ENCODE peak calls at places on chromosomes 7 and 10, in seven cellular contexts. B is ascending aorta, D is fibroblast of lung, E is GM12878, K is left ventricle myocardium inferior, W is IMR-90, P is MM.1S. Y is an unnamed sample. For H3K4me1 and H3K27me3, the result is how much of the 10 kb centered on the place peaks cover.

GRCh38 chr7:141495057-141495456 is 56.2 kb upstream of the AGK start:
- DNase-seq in B (no peak), D (no peak), E (no peak), K (no peak), W (no peak), P (no peak), Y (no peak)

GRCh38 chr10:23742368-23742767 is 303.5 kb downstream of the OTUD1 start:
- DNase-seq in B (no peak), D (no peak), E (peak), K (no peak), W (no peak), P (peak), Y (no peak)

GRCh38 chr7:47681241-47681810 is 99.4 kb upstream of the TNS3 start:
- DNase-seq in B (no peak), D (peak), E (no peak), K (no peak), W (no peak), P (no peak), Y (no peak)

GRCh38 chr10:112243713-112244112 is 39.5 kb upstream of the TECTB start:
- DNase-seq in B (no peak), D (no peak), E (no peak), K (no peak), W (no peak), P (no peak), Y (no peak)

GRCh38 chr10:72058347-72058898 is 29.9 kb downstream of the SPOCK2 start:
- DNase-seq in B (no peak), D (no peak), E (no peak), K (no peak), W (no peak), P (no peak), Y (no peak)

GRCh38 chr10:49497358-49497757 is 41.6 kb downstream of the ERCC6 start:
- DNase-seq in B (no peak), D (no peak), E (no peak), K (no peak), W (no peak), P (no peak), Y (no peak)

GRCh38 chr7:51611937-51612336 is 295.3 kb upstream of the COBL start:
- DNase-seq in B (no peak), D (peak), E (no peak), K (no peak), W (no peak), P (no peak), Y (no peak)

GRCh38 chr7:82624337-82624736 is 180.8 kb upstream of the CACNA2D1 start:
- DNase-seq in B (no peak), D (peak), E (no peak), K (no peak), W (peak), P (no peak), Y (no peak)

GRCh38 chr10:78351283-78351682 is 317.6 kb downstream of the RPS24 start:
- DNase-seq in B (no peak), D (no peak), E (no peak), K (no peak), W (no peak), P (no peak), Y (no peak)

GRCh38 chr7:78510580-78511188 is 712.1 kb downstream of the PHTF2 start:
- DNase-seq in B (no peak), D (peak), E (no peak), K (no peak), W (peak), P (peak), Y (peak)

GRCh38 chr10:127408733-127409132 is 140.4 kb upstream of the NPS start:
- DNase-seq in B (no peak), D (no peak), E (no peak), K (no peak), W (peak), P (no peak), Y (no peak)

GRCh38 chr7:152313879-152314604 is 121.8 kb downstream of the KMT2C start:
- DNase-seq in B (no peak), D (peak), E (no peak), K (no peak), W (peak), P (no peak), Y (no peak)

GRCh38 chr10:3494131-3494878 is 290.7 kb downstream of the KLF6 start:
- DNase-seq in B (no peak), D (peak), E (no peak), K (no peak), W (peak), P (no peak), Y (no peak)

GRCh38 chr10:12484945-12485805 is 135.8 kb downstream of the CAMK1D start:
- DNase-seq in B (no peak), D (no peak), E (peak), K (peak), W (no peak), P (peak), Y (peak)

GRCh38 chr7:102392332-102392731 is 3.8 kb upstream of the PRKRIP1 start:
- DNase-seq in B (no peak), D (no peak), E (no peak), K (no peak), W (no peak), P (no peak), Y (no peak)

GRCh38 chr10:59433720-59434428 is 71.5 kb upstream of the FAM13C start:
- DNase-seq in B (no peak), D (peak), E (no peak), K (no peak), W (no peak), P (no peak), Y (no peak)

GRCh38 chr7:27143022-27143949 is at the start of gene HOXA5:
- DNase-seq in B (peak), D (peak), E (no peak), K (no peak), W (peak), P (no peak), Y (peak)

GRCh38 chr10:132421377-132422168 is 24.6 kb downstream of the PWWP2B start:
- DNase-seq in B (peak), D (peak), E (no peak), K (peak), W (peak), P (peak), Y (peak)

GRCh38 chr7:104196161-104196560 is 11.7 kb downstream of the ORC5 start:
- DNase-seq in B (no peak), D (no peak), E (no peak), K (no peak), W (peak), P (peak), Y (no peak)

GRCh38 chr10:48802611-48803046 is 118.0 kb downstream of the WDFY4 start:
- DNase-seq in B (no peak), D (no peak), E (peak), K (no peak), W (no peak), P (peak), Y (no peak)

GRCh38 chr7:11341285-11341944 is 367.7 kb downstream of the PHF14 start:
- DNase-seq in B (no peak), D (peak), E (no peak), K (no peak), W (no peak), P (no peak), Y (no peak)

GRCh38 chr10:132347931-132348267 is 15.9 kb downstream of the LRRC27 start:
- DNase-seq in B (no peak), D (no peak), E (no peak), K (no peak), W (no peak), P (no peak), Y (no peak)

GRCh38 chr7:158973440-158973839 is 117.1 kb downstream of the DYNC2I1 start:
- DNase-seq in B (no peak), D (no peak), E (peak), K (peak), W (no peak), P (no peak), Y (peak)

GRCh38 chr7:139471740-139472353 is 11.6 kb downstream of the KLRG2 start:
- DNase-seq in B (no peak), D (peak), E (no peak), K (no peak), W (peak), P (no peak), Y (no peak)

GRCh38 chr10:24465899-24466615 is 257.1 kb downstream of the KIAA1217 start:
- DNase-seq in B (no peak), D (peak), E (peak), K (no peak), W (peak), P (peak), Y (peak)

GRCh38 chr10:49277973-49278372 is 21.0 kb upstream of the C10orf71 start:
- DNase-seq in B (no peak), D (no peak), E (no peak), K (no peak), W (no peak), P (no peak), Y (no peak)

GRCh38 chr10:114566064-114566463 is 92.0 kb downstream of the ABLIM1 start:
- DNase-seq in B (no peak), D (no peak), E (no peak), K (no peak), W (no peak), P (no peak), Y (no peak)

GRCh38 chr7:100061518-100062193 is 12.1 kb downstream of the ZSCAN21 start:
- DNase-seq in B (no peak), D (no peak), E (no peak), K (no peak), W (no peak), P (no peak), Y (no peak)

GRCh38 chr10:117186832-117187615 is 10.3 kb upstream of the KCNK18 start:
- DNase-seq in B (no peak), D (peak), E (no peak), K (no peak), W (peak), P (peak), Y (no peak)

GRCh38 chr10:104036518-104037260 is 49.0 kb downstream of the COL17A1 start:
- DNase-seq in B (no peak), D (no peak), E (no peak), K (no peak), W (no peak), P (no peak), Y (no peak)

GRCh38 chr7:3427957-3428356 is 126.9 kb downstream of the SDK1 start:
- DNase-seq in B (no peak), D (no peak), E (no peak), K (no peak), W (no peak), P (no peak), Y (no peak)

GRCh38 chr7:80719261-80719660 is 80.8 kb downstream of the CD36 start:
- DNase-seq in B (no peak), D (peak), E (no peak), K (no peak), W (peak), P (no peak), Y (no peak)

GRCh38 chr10:62961951-62962523 is 145.9 kb upstream of the EGR2 start:
- DNase-seq in B (no peak), D (peak), E (no peak), K (no peak), W (no peak), P (no peak), Y (no peak)

DNA sequence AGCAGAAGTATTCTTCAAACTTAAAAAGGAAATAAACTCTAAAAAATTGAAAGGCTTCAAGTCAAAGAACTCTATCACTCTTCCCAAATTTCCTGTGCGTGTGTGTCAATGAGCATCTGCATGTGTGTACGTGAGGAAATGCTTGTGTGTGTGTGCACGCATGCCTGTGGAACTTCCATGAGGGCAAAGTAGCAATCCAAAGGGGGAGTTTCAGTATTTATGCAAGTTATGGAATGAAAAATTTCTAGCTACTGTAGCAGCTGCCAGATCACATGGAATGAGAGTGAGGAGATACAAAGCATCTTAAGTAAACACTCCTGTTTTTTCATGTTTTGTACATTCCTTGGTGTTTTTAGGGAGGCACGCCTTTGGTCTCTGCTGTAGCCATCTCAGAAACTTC is 152.6 kb downstream of the RAPGEF5 start:
- DNase-seq in B (no peak), D (no peak), E (no peak), K (no peak), W (peak), P (no peak), Y (no peak)
- H3K4me1 ChIP-seq in B (under half), D (under half), E (under half), K (half or more), W (under half), P (under half), Y (under half)

GRCh38 chr10:124186956-124187355 is 93.6 kb upstream of the CHST15 start:
- DNase-seq in B (no peak), D (no peak), E (no peak), K (no peak), W (no peak), P (no peak), Y (no peak)
- TF ChIP-seq CTCF in B (no peak), D (no peak), E (no peak), K (no peak), W (no peak), P (no peak), Y (no peak)

GRCh38 chr7:97008275-97008917 is 3.0 kb downstream of the DLX6 start:
- DNase-seq in B (no peak), D (no peak), E (no peak), K (no peak), W (no peak), P (no peak), Y (no peak)

GRCh38 chr7:97005764-97006145 is 402 bp downstream of the DLX6 start:
- DNase-seq in B (no peak), D (no peak), E (no peak), K (no peak), W (no peak), P (no peak), Y (no peak)

GRCh38 chr7:97004931-97005763 is at the start of gene DLX6:
- DNase-seq in B (no peak), D (peak), E (no peak), K (no peak), W (peak), P (peak), Y (no peak)

GRCh38 chr7:97006146-97006950 is 995 bp downstream of the DLX6 start:
- DNase-seq in B (no peak), D (peak), E (no peak), K (no peak), W (peak), P (peak), Y (peak)

GRCh38 chr7:97006951-97007861 is 1.9 kb downstream of the DLX6 start:
- DNase-seq in B (no peak), D (no peak), E (no peak), K (no peak), W (no peak), P (no peak), Y (no peak)
- H3K27me3 ChIP-seq in B (under half), D (half or more), E (under half), K (half or more), W (half or more), P (under half), Y (under half)

DNA sequence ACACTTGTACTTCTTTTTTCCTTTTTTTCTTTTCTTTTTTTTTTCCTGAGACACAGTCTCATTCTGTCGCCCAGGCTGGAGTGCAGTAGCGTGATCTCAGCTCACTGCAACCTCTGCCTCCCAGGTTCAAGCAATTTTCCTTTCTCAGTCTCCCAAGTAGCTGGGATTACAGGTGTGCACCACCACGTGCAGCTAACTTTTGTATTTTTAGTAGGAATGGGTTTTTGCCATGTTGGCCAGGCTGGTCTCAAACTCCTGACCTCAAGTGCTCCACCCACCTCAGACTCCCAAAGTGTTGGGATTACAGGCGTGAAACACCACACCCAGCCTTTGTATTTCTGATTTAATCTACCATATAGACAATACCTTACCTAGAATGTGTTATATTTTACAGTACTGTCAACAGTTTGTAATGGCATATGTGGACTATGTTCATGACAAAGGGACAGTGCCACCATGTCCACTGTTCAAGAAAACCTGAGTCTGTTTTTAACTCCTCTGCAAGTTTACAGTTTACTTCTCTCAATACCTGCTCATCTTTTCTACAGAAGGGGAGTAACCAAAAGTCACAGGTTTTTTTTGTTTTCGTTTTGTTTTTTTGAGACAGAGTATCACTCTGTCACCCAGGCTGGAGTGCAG is 223.8 kb upstream of the KLF14 start:
- DNase-seq in B (no peak), D (no peak), E (no peak), K (no peak), W (no peak), P (no peak), Y (no peak)
- H3K4me1 ChIP-seq in B (under half), D (under half), E (under half), K (half or more), W (under half), P (under half), Y (half or more)

GRCh38 chr10:74024600-74024999 is 26.7 kb downstream of the VCL start:
- DNase-seq in B (no peak), D (no peak), E (no peak), K (no peak), W (no peak), P (no peak), Y (no peak)

GRCh38 chr10:74022941-74023629 is 25.2 kb downstream of the VCL start:
- DNase-seq in B (no peak), D (no peak), E (no peak), K (no peak), W (no peak), P (no peak), Y (no peak)

GRCh38 chr10:74027702-74028101 is 29.8 kb downstream of the VCL start:
- DNase-seq in B (no peak), D (peak), E (no peak), K (no peak), W (peak), P (no peak), Y (no peak)

GRCh38 chr10:74026428-74026979 is 28.6 kb downstream of the VCL start:
- DNase-seq in B (no peak), D (peak), E (no peak), K (no peak), W (no peak), P (no peak), Y (no peak)

DNA sequence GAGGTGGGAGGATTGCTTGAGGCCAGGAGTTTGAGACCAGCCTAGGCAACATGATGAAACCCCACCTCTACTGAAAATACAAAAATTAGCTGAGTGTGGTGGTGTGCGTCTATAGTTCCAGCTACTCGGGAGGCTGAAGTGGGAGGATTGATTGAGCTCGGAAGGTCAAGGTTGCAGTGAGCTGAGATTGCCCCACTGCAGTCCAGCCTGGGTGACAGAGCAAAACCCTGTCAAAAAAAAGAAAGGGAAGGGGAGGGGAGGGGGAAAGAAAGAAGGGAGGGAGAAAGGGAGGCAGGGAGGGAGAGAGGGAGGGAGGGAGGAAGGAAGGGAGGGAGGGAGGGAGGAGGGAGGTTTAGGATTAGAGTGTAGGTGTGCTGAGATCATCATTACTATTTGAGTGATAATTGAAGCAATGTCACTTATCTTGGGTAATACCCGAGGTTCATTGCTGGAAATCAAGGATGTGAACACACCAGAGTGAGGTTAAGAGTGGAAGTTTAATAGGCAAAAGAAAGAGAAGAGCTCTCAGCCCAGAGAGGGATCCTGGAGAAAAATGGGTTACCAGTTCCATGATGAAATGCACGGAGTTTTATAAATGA is 27.6 kb downstream of the VCL start:
- DNase-seq in B (no peak), D (no peak), E (no peak), K (no peak), W (no peak), P (no peak), Y (no peak)
- TF ChIP-seq CTCF in B (no peak), D (no peak), E (no peak), K (no peak), W (no peak), P (no peak), Y (no peak)

DNA sequence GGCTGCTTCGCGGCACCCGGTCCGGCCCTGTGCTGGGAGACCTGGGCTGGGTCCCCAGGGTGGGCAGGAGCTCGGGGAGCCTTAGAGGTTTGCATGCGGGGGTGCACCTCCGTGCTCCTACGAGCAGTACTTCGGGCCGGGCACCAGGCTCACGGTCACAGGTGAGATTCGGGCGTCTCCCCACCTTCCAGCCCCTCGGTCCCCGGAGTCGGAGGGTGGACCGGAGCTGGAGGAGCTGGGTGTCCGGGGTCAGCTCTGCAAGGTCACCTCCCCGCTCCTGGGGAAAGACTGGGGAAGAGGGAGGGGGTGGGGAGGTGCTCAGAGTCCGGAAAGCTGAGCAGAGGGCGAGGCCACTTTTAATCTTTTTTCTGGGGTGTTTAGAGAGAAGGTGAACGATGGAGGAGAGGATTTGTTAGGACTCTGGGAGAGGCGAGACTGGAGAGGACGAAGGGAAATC is 26.6 kb downstream of the PRSS2 start:
- DNase-seq in B (no peak), D (no peak), E (no peak), K (no peak), W (no peak), P (no peak), Y (no peak)
- H3K27me3 ChIP-seq in B (under half), D (under half), E (under half), K (half or more), W (half or more), P (under half), Y (under half)

GRCh38 chr7:134933460-134934068 is 52.7 kb upstream of the AGBL3 start:
- DNase-seq in B (no peak), D (no peak), E (no peak), K (no peak), W (no peak), P (no peak), Y (no peak)
- H3K4me1 ChIP-seq in B (half or more), D (under half), E (under half), K (half or more), W (under half), P (under half), Y (half or more)

GRCh38 chr7:30027915-30028748 is at the start of gene PLEKHA8:
- DNase-seq in B (peak), D (peak), E (peak), K (peak), W (peak), P (peak), Y (peak)
- TF ChIP-seq CTCF in B (no peak), D (no peak), E (no peak), K (no peak), W (no peak), P (no peak), Y (no peak)